ENCODE peak calls at places on chromosomes 4 and X, in four cellular contexts. O is K562, E is H1, A is HepG2. K is an unnamed sample.

GRCh38 chr4:140238353-140239041 is 84.5 kb upstream of the MAML3 start:
- DNase-seq in E (peak), A (no peak), O (peak), K (no peak)

GRCh38 chr4:157741642-157742041 is 431.2 kb downstream of the GASK1B start:
- DNase-seq in O (no peak), E (no peak), A (no peak), K (no peak)

GRCh38 chr4:53476232-53477037 is 99.0 kb downstream of the FIP1L1 start:
- DNase-seq in E (no peak), A (no peak), O (peak), K (no peak)

GRCh38 chr4:43330288-43330687 is 437.8 kb downstream of the GRXCR1 start:
- DNase-seq in A (no peak), O (no peak), E (no peak), K (no peak)

GRCh38 chr4:59553739-59554126 is 1646.4 kb upstream of the ADGRL3 start:
- DNase-seq in O (no peak), A (no peak), E (no peak), K (no peak)

GRCh38 chr4:114257516-114257915 is 278.1 kb upstream of the ARSJ start:
- DNase-seq in E (no peak), A (no peak), O (no peak), K (no peak)

GRCh38 chrX:44227981-44228380 is 115.5 kb downstream of the EFHC2 start:
- DNase-seq in O (no peak), E (no peak), A (no peak), K (no peak)

GRCh38 chr4:125750827-125751466 is 436.2 kb downstream of the FAT4 start:
- DNase-seq in A (peak), E (no peak), O (peak), K (no peak)

GRCh38 chrX:120794525-120794975 is 81.1 kb downstream of the CT47B1 start:
- DNase-seq in A (no peak), O (no peak), E (no peak), K (no peak)

GRCh38 chr4:87232241-87232640 is 11.8 kb upstream of the KLHL8 start:
- DNase-seq in E (no peak), A (no peak), O (no peak), K (no peak)

GRCh38 chr4:23959401-23960148 is 69.7 kb upstream of the PPARGC1A start:
- DNase-seq in A (no peak), E (no peak), O (no peak), K (no peak)

GRCh38 chrX:70096052-70096451 is 33.8 kb downstream of the OTUD6A start:
- DNase-seq in O (peak), A (peak), E (no peak), K (no peak)

GRCh38 chr4:153326513-153326912 is 18.0 kb upstream of the MND1 start:
- DNase-seq in O (no peak), E (no peak), A (no peak), K (no peak)

GRCh38 chr4:182280439-182281111 is 37.4 kb downstream of the TENM3 start:
- DNase-seq in A (no peak), E (no peak), O (no peak), K (no peak)

GRCh38 chrX:22343192-22343591 is 70.5 kb downstream of the CBLL2 start:
- DNase-seq in E (no peak), O (no peak), A (no peak), K (no peak)

GRCh38 chrX:22340022-22340616 is 67.4 kb downstream of the CBLL2 start:
- DNase-seq in O (no peak), A (no peak), E (no peak), K (no peak)

GRCh38 chrX:22349116-22349515 is 76.4 kb downstream of the CBLL2 start:
- DNase-seq in O (no peak), E (no peak), A (no peak), K (no peak)

GRCh38 chrX:22345884-22346283 is 73.2 kb downstream of the CBLL2 start:
- DNase-seq in A (no peak), O (no peak), E (no peak), K (no peak)
- TF ChIP-seq ATF3 in A (no peak), O (no peak), E (no peak), K (no peak)

DNA sequence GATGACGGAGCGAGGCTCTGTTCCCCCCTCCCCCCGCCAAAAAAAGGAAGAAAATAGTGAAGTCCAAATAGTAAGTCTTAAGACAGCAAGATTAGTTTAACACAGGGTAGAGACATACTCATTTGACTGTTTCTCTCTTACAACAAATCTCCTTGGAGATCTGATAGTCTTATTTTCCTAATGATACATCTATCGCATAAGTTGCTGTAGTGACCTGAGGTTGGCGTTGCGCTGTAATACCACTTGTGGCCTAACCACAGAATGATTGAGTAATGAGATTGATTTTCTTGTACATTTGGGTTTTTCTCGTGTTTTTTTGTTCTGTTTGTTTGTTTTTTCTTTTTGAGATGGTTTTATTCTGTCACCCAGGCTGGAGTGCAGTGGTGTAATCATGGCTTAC is 27.2 kb downstream of the OCIAD1 start:
- DNase-seq in A (no peak), O (no peak), E (no peak), K (no peak)
- TF ChIP-seq GABPA in A (no peak), O (no peak), E (no peak), K (no peak)

DNA sequence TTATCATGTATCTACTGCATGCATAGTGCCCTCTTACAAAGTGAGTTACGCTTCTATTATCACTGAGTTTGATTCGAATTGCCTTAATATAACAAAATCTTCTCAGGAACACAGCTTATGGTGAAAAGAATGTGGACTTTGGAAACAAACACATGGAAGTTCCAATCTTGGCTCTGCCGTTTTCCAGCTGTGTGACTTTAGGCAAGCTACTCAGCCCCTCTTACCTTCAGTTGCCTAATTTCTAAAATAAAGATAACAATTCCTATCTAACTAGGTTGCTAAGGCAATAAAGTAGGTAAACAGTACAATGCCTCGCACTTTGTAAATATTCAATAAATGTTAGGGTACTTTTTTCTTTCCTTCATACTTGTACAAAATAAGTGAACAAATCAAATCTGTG is 104.0 kb upstream of the GRIA3 start:
- DNase-seq in A (no peak), O (no peak), E (no peak), K (no peak)
- TF ChIP-seq ATF3 in A (no peak), O (no peak), E (no peak), K (no peak)

GRCh38 chrX:40646489-40647306 is 663 bp downstream of the CXorf38 start:
- DNase-seq in E (peak), O (peak), A (no peak), K (no peak)
- TF ChIP-seq GABPA in E (no peak), O (no peak), A (no peak), K (no peak)

DNA sequence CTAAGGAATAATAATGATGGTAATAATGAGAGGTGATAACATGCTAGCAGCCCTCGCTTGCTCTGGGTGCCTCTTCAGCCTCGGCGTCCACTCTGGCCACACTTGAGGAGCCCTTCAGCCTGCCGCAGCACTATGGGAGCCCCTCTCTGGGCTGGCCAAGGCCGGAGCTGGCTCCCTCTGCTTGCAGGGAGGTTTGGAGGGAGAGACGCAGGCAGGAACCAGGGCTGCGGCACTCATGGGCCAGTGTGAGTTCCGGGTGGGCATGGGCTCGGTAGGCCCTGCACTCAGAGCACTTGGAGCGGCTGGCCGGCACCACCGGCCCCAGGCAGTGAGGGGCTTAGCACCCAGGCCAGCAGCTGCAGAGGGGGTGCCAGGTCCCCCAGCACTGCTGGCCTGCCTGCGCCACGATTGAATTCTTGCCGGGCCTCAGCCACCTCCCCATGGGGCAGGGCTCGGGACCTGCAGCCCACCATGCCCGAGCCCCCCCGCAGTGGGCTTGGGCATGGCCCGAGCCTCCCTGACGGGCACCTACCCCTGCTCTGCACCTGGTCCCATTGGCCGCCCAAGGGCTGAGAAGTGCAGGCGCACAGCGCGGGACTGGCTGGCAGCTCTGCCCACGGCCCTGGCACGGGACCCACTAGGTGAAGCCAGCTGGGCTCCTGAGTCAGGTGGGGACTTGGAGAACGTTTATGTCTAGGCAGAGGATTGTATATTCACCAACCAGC is 7.1 kb upstream of the ADH1C start:
- DNase-seq in E (no peak), A (no peak), O (no peak), K (no peak)
- TF ChIP-seq ATF3 in E (no peak), A (no peak), O (no peak), K (no peak)

GRCh38 chr4:138865765-138866164 is 149.8 kb upstream of the NOCT start:
- DNase-seq in E (no peak), O (no peak), A (no peak), K (no peak)
- TF ChIP-seq GABPA in E (no peak), O (no peak), A (no peak), K (no peak)

GRCh38 chr4:168551211-168551610 is 54.4 kb downstream of the PALLD start:
- DNase-seq in E (no peak), A (no peak), O (no peak), K (no peak)
- TF ChIP-seq ATF3 in E (no peak), A (no peak), O (no peak), K (no peak)

DNA sequence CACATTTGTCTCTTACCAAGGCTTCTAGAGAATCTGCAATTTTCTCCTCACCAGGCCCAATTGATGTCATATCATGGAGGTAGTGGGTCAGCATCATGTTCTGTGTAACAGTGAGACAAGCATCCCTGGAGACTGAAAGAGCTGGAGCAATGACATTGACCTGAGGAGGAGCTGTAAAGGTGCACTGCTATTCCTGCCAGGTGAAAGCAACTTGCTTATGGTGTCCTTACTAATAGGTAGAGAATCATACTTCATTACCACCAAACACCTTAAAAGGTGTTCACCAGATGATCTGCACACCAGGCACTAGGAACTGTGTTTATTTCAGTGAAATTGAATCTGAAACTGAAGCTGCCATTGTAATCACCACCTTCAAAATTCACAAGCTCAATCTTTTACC is 188.7 kb downstream of the AFAP1 start:
- DNase-seq in A (no peak), O (no peak), E (no peak), K (no peak)
- TF ChIP-seq GABPA in A (no peak), O (no peak), E (no peak), K (no peak)

K was measured in GM12878.